ENCODE peak calls at places on chromosomes 7 and 10, in eight cellular contexts. N is NCI-H1105 treated with DMSO at 0.1 percent for 48 hours; T is heart right ventricle; P is C1 segment of cervical spinal cord; Z is NCI-H69; V is naive thymus-derived CD4-positive, alpha-beta T cell; F is myocyte; W is Calu3. Y is an unnamed sample.

GRCh38 chr7:47357863-47358262 is 224.0 kb downstream of the TNS3 start:
- DNase-seq in F (no peak), T (no peak), V (no peak), N (no peak), W (no peak), Z (no peak), P (no peak), Y (no peak)

GRCh38 chr10:112880633-112881530 is 69.2 kb upstream of the TCF7L2 start:
- DNase-seq in N (no peak), V (no peak), P (no peak), W (no peak), F (no peak), T (no peak), Z (no peak), Y (no peak)

GRCh38 chr7:47262881-47263280 is 319.0 kb downstream of the TNS3 start:
- DNase-seq in Z (no peak), P (no peak), F (no peak), V (no peak), W (no peak), N (no peak), T (no peak), Y (no peak)

GRCh38 chr7:84701524-84702306 is 485.1 kb downstream of the SEMA3D start:
- DNase-seq in F (peak; percentile 89), V (no peak), N (no peak), W (peak; percentile 56), P (no peak), Z (peak; percentile 77), T (no peak), Y (no peak)

GRCh38 chr10:131270461-131271190 is 40.9 kb downstream of the TCERG1L start:
- DNase-seq in F (no peak), V (no peak), N (no peak), W (no peak), T (no peak), Z (no peak), P (no peak), Y (no peak)

GRCh38 chr7:151124899-151125399 is 38.7 kb downstream of the AGAP3 start:
- DNase-seq in Z (no peak), N (no peak), F (no peak), T (no peak), P (no peak), W (no peak), V (no peak), Y (no peak)

GRCh38 chr7:124765401-124766352 is at the start of gene GPR37:
- DNase-seq in V (peak; percentile 4), P (peak; percentile 72), N (peak; percentile 56), W (peak; percentile 85), Z (peak; percentile 96), F (peak; percentile 41), T (peak; percentile 26), Y (no peak)

GRCh38 chr10:21372651-21373410 is 152.7 kb downstream of the SKIDA1 start:
- DNase-seq in V (peak; percentile 70), P (no peak), F (peak; percentile 52), T (no peak), N (no peak), W (peak; percentile 57), Z (peak; percentile 66), Y (no peak)

GRCh38 chr7:108537229-108537628 is 11.3 kb upstream of the PNPLA8 start:
- DNase-seq in P (no peak), N (no peak), T (no peak), Z (no peak), F (no peak), V (no peak), W (no peak), Y (no peak)

GRCh38 chr10:49408437-49409306 is 12.8 kb upstream of the DRGX start:
- DNase-seq in P (no peak), Z (peak; percentile 90), N (peak; percentile 59), T (no peak), F (peak; percentile 6), V (no peak), W (no peak), Y (no peak)

GRCh38 chr10:108358912-108359311 is 1194.4 kb upstream of the SORCS1 start:
- DNase-seq in W (peak; percentile 10), Z (peak; percentile 33), N (no peak), P (no peak), T (no peak), V (no peak), F (no peak), Y (no peak)

GRCh38 chr7:87225696-87226095 is 6.2 kb upstream of the TMEM243 start:
- DNase-seq in F (no peak), P (no peak), N (no peak), T (no peak), W (peak; percentile 24), V (no peak), Z (no peak), Y (no peak)

GRCh38 chr7:107506683-107507339 is 37.0 kb downstream of the GPR22 start:
- DNase-seq in V (no peak), F (peak; percentile 86), Z (peak; percentile 89), P (no peak), T (no peak), N (no peak), W (peak; percentile 85), Y (no peak)

GRCh38 chr7:49860293-49860692 is 86.9 kb downstream of the VWC2 start:
- DNase-seq in Z (no peak), P (no peak), N (no peak), T (no peak), V (no peak), W (no peak), F (no peak), Y (no peak)

GRCh38 chr7:152128741-152129461 is 103.4 kb downstream of the GALNT11 start:
- DNase-seq in F (no peak), Z (no peak), P (no peak), W (no peak), T (no peak), V (no peak), N (no peak), Y (no peak)

Y was measured in B cell.